ENCODE peak calls at places on chromosomes 13 and 19, in six cellular contexts. R is heart left ventricle, G is epithelial cell of esophagus, B is AG10803, L is cardiac fibroblast, O is breast epithelium. N is an unnamed sample.

GRCh38 chr13:101144808-101145419 is 271.4 kb downstream of the NALCN start:
- DNase-seq in B (peak), G (peak), R (no peak), O (no peak), L (peak), N (peak)

GRCh38 chr19:19087676-19088075 is 23.9 kb downstream of the SLC25A42 start:
- DNase-seq in L (no peak), G (no peak), B (no peak), R (no peak), O (no peak), N (no peak)

GRCh38 chr19:45125975-45126493 is 33.1 kb downstream of the PPP1R37 start:
- DNase-seq in O (peak), L (peak), R (peak), G (peak), B (peak), N (peak)

GRCh38 chr13:50511877-50512332 is 331.6 kb downstream of the DLEU7 start:
- DNase-seq in L (no peak), O (no peak), R (no peak), G (no peak), B (no peak), N (no peak)

GRCh38 chr13:100530645-100531044 is 57.9 kb downstream of the GGACT start:
- DNase-seq in R (no peak), G (no peak), L (no peak), O (no peak), B (no peak), N (no peak)

GRCh38 chr13:34627905-34628682 is 314.0 kb upstream of the NBEA start:
- DNase-seq in L (no peak), R (no peak), B (no peak), O (no peak), G (no peak), N (no peak)

GRCh38 chr19:10625003-10625761 is at the start of gene SLC44A2:
- DNase-seq in G (peak), O (peak), R (peak), B (peak), L (peak), N (no peak)

GRCh38 chr13:29791997-29792775 is 58.2 kb downstream of the UBL3 start:
- DNase-seq in G (no peak), L (peak), O (no peak), R (no peak), B (peak), N (no peak)

GRCh38 chr13:107035778-107036177 is 467.8 kb upstream of the ARGLU1 start:
- DNase-seq in G (no peak), R (no peak), B (peak), O (no peak), L (no peak), N (no peak)

GRCh38 chr13:105991622-105992254 is 543.7 kb downstream of the EFNB2 start:
- DNase-seq in O (no peak), G (peak), L (peak), R (no peak), B (peak), N (no peak)

GRCh38 chr19:4120531-4120930 is 3.4 kb downstream of the MAP2K2 start:
- DNase-seq in R (no peak), B (peak), G (no peak), O (no peak), L (peak), N (no peak)

GRCh38 chr19:35128398-35129057 is 6.3 kb downstream of the LGI4 start:
- DNase-seq in L (no peak), B (no peak), R (no peak), O (no peak), G (no peak), N (no peak)

GRCh38 chr19:13070425-13071140 is 32.1 kb downstream of the LYL1 start:
- DNase-seq in O (no peak), R (no peak), B (no peak), L (no peak), G (no peak), N (no peak)
- H3K4me3 ChIP-seq in O (no peak), R (no peak), B (no peak), L (no peak), G (no peak), N (no peak)

GRCh38 chr13:21176195-21176981 is at the start of the genes MRPL57 and SKA3:
- DNase-seq in L (peak), R (peak), B (peak), O (peak), G (peak), N (peak)
- TF ChIP-seq CTCF in L (peak), R (peak), B (peak), O (peak), G (peak), N (no peak)

GRCh38 chr19:39334444-39334976 is 1.3 kb downstream of the GMFG start:
- DNase-seq in G (no peak), B (no peak), O (no peak), L (no peak), R (no peak), N (no peak)
- H3K4me3 ChIP-seq in G (no peak), B (no peak), O (no peak), L (no peak), R (peak), N (no peak)

GRCh38 chr13:74883834-74884233 is 598.1 kb downstream of the TBC1D4 start:
- DNase-seq in R (no peak), L (peak), B (no peak), G (no peak), O (no peak), N (no peak)
- TF ChIP-seq CTCF in R (no peak), L (peak), B (no peak), G (peak), O (no peak), N (peak)

DNA sequence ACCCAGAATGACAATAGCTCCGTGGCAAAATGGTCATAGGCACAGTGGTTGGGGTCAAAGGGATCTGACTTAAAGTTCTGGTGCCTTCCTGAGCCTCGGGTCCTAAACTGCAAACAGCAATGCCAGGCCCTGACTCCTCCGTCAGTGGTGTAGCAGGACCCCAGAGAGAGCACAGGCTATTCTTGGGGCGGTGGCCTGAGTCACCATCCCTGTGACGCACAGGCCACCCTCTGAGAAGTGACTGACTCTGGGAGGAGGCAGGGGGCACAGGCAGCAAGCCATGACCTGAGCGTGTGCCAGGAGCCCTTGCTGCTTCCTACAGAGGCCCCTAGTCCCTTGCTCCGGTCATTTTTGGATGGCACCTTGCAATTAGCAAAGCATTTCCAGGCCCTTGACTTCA is 18.7 kb downstream of the PLVAP start:
- DNase-seq in O (no peak), B (no peak), L (peak), G (no peak), R (no peak), N (no peak)
- H3K4me3 ChIP-seq in O (no peak), B (no peak), L (no peak), G (no peak), R (no peak), N (no peak)

GRCh38 chr19:38792250-38793111 is 3.5 kb downstream of the LGALS7B start:
- DNase-seq in R (peak), G (peak), B (no peak), L (peak), O (no peak), N (no peak)
- TF ChIP-seq CTCF in R (peak), G (peak), B (peak), L (peak), O (peak), N (peak)